ENCODE peak calls at places on chromosomes 1 and 21, in eight cellular contexts. One of them, this sample, is unnamed.

GRCh38 chr1:31763671-31764306 is 351 bp downstream of the ADGRB2 start:
- DNase-seq in EH: no peak
- DNase-seq in colonic mucosa: no peak
- DNase-seq in iris pigment epithelial cell: no peak
- DNase-seq in NCI-H1105 treated with DMSO at 0.1 percent for 48 hours: no peak
- DNase-seq in GM04503: no peak
- DNase-seq in amniotic stem cell: no peak
- DNase-seq in stimulated activated CD4-positive, alpha-beta T cell treated with anti-CD3 and anti-CD28 coated beads, Interleukin-12 subunit alpha, Interleukin-12 subunit beta, amount 100 ng/mL, for 48 hours: no peak
- DNase-seq in this sample: no peak

GRCh38 chr1:6000444-6001288 is 8.4 kb upstream of the NPHP4 start:
- DNase-seq in EH: no peak
- DNase-seq in colonic mucosa: no peak
- DNase-seq in iris pigment epithelial cell: no peak
- DNase-seq in NCI-H1105 treated with DMSO at 0.1 percent for 48 hours: no peak
- DNase-seq in GM04503: no peak
- DNase-seq in amniotic stem cell: no peak
- DNase-seq in stimulated activated CD4-positive, alpha-beta T cell treated with anti-CD3 and anti-CD28 coated beads, Interleukin-12 subunit alpha, Interleukin-12 subunit beta, amount 100 ng/mL, for 48 hours: no peak
- DNase-seq in this sample: no peak

GRCh38 chr1:203536981-203537455 is 43.1 kb downstream of the OPTC start:
- DNase-seq in EH: peak; percentile 73
- DNase-seq in colonic mucosa: no peak
- DNase-seq in iris pigment epithelial cell: peak; percentile 90
- DNase-seq in NCI-H1105 treated with DMSO at 0.1 percent for 48 hours: no peak
- DNase-seq in GM04503: no peak
- DNase-seq in amniotic stem cell: no peak
- DNase-seq in stimulated activated CD4-positive, alpha-beta T cell treated with anti-CD3 and anti-CD28 coated beads, Interleukin-12 subunit alpha, Interleukin-12 subunit beta, amount 100 ng/mL, for 48 hours: no peak
- DNase-seq in this sample: no peak

GRCh38 chr1:23194119-23194984 is 22.9 kb downstream of the HTR1D start:
- DNase-seq in EH: peak; percentile 97
- DNase-seq in colonic mucosa: no peak
- DNase-seq in iris pigment epithelial cell: peak; percentile 97
- DNase-seq in NCI-H1105 treated with DMSO at 0.1 percent for 48 hours: no peak
- DNase-seq in GM04503: peak; percentile 96
- DNase-seq in amniotic stem cell: peak; percentile 68
- DNase-seq in stimulated activated CD4-positive, alpha-beta T cell treated with anti-CD3 and anti-CD28 coated beads, Interleukin-12 subunit alpha, Interleukin-12 subunit beta, amount 100 ng/mL, for 48 hours: no peak
- DNase-seq in this sample: no peak

GRCh38 chr1:169483500-169483966 is 2.2 kb downstream of the SLC19A2 start:
- DNase-seq in EH: peak; percentile 18
- DNase-seq in colonic mucosa: no peak
- DNase-seq in iris pigment epithelial cell: peak; percentile 92
- DNase-seq in NCI-H1105 treated with DMSO at 0.1 percent for 48 hours: no peak
- DNase-seq in GM04503: no peak
- DNase-seq in amniotic stem cell: no peak
- DNase-seq in stimulated activated CD4-positive, alpha-beta T cell treated with anti-CD3 and anti-CD28 coated beads, Interleukin-12 subunit alpha, Interleukin-12 subunit beta, amount 100 ng/mL, for 48 hours: no peak
- DNase-seq in this sample: peak; percentile 4

GRCh38 chr1:88088481-88088880 is 595.6 kb upstream of the PKN2 start:
- DNase-seq in EH: no peak
- DNase-seq in colonic mucosa: no peak
- DNase-seq in iris pigment epithelial cell: no peak
- DNase-seq in NCI-H1105 treated with DMSO at 0.1 percent for 48 hours: no peak
- DNase-seq in GM04503: no peak
- DNase-seq in amniotic stem cell: no peak
- DNase-seq in stimulated activated CD4-positive, alpha-beta T cell treated with anti-CD3 and anti-CD28 coated beads, Interleukin-12 subunit alpha, Interleukin-12 subunit beta, amount 100 ng/mL, for 48 hours: no peak
- DNase-seq in this sample: no peak

GRCh38 chr1:155003766-155004351 is 1.3 kb downstream of the ZBTB7B start:
- DNase-seq in EH: peak; percentile 71
- DNase-seq in colonic mucosa: peak; percentile 81
- DNase-seq in iris pigment epithelial cell: peak; percentile 41
- DNase-seq in NCI-H1105 treated with DMSO at 0.1 percent for 48 hours: no peak
- DNase-seq in GM04503: no peak
- DNase-seq in amniotic stem cell: peak; percentile 21
- DNase-seq in stimulated activated CD4-positive, alpha-beta T cell treated with anti-CD3 and anti-CD28 coated beads, Interleukin-12 subunit alpha, Interleukin-12 subunit beta, amount 100 ng/mL, for 48 hours: no peak
- DNase-seq in this sample: no peak

GRCh38 chr1:59541891-59542290 is 245.0 kb downstream of the FGGY start:
- DNase-seq in EH: no peak
- DNase-seq in colonic mucosa: no peak
- DNase-seq in iris pigment epithelial cell: no peak
- DNase-seq in NCI-H1105 treated with DMSO at 0.1 percent for 48 hours: no peak
- DNase-seq in GM04503: no peak
- DNase-seq in amniotic stem cell: no peak
- DNase-seq in stimulated activated CD4-positive, alpha-beta T cell treated with anti-CD3 and anti-CD28 coated beads, Interleukin-12 subunit alpha, Interleukin-12 subunit beta, amount 100 ng/mL, for 48 hours: no peak
- DNase-seq in this sample: no peak

GRCh38 chr1:33111965-33112364 is 31.0 kb downstream of the AZIN2 start:
- DNase-seq in EH: peak; percentile 54
- DNase-seq in colonic mucosa: no peak
- DNase-seq in iris pigment epithelial cell: peak; percentile 51
- DNase-seq in NCI-H1105 treated with DMSO at 0.1 percent for 48 hours: peak; percentile 9
- DNase-seq in GM04503: no peak
- DNase-seq in amniotic stem cell: no peak
- DNase-seq in stimulated activated CD4-positive, alpha-beta T cell treated with anti-CD3 and anti-CD28 coated beads, Interleukin-12 subunit alpha, Interleukin-12 subunit beta, amount 100 ng/mL, for 48 hours: no peak
- DNase-seq in this sample: no peak

GRCh38 chr1:20329793-20330542 is 39.3 kb downstream of the VWA5B1 start:
- DNase-seq in EH: peak; percentile 1
- DNase-seq in colonic mucosa: no peak
- DNase-seq in iris pigment epithelial cell: no peak
- DNase-seq in NCI-H1105 treated with DMSO at 0.1 percent for 48 hours: no peak
- DNase-seq in GM04503: no peak
- DNase-seq in amniotic stem cell: no peak
- DNase-seq in stimulated activated CD4-positive, alpha-beta T cell treated with anti-CD3 and anti-CD28 coated beads, Interleukin-12 subunit alpha, Interleukin-12 subunit beta, amount 100 ng/mL, for 48 hours: no peak
- DNase-seq in this sample: no peak

GRCh38 chr21:14486869-14487268 is 59.2 kb downstream of the SAMSN1 start:
- DNase-seq in EH: no peak
- DNase-seq in colonic mucosa: no peak
- DNase-seq in iris pigment epithelial cell: no peak
- DNase-seq in NCI-H1105 treated with DMSO at 0.1 percent for 48 hours: no peak
- DNase-seq in GM04503: no peak
- DNase-seq in amniotic stem cell: no peak
- DNase-seq in stimulated activated CD4-positive, alpha-beta T cell treated with anti-CD3 and anti-CD28 coated beads, Interleukin-12 subunit alpha, Interleukin-12 subunit beta, amount 100 ng/mL, for 48 hours: no peak
- DNase-seq in this sample: no peak